ENCODE peak calls at places on chromosomes 4 and X, in seven cellular contexts. One of them, this sample, is unnamed. For H3K9me3 and H3K4me1, the result is how much of the 10 kb centered on the place peaks cover.

GRCh38 chr4:8694651-8695151 is 102.1 kb downstream of the CPZ start:
- DNase-seq in OCI-LY7: no peak
- DNase-seq in neuronal stem cell: no peak
- DNase-seq in testis: no peak
- DNase-seq in endodermal cell: peak
- DNase-seq in adrenal gland: peak
- DNase-seq in lower lobe of right lung: no peak
- DNase-seq in this sample: no peak

GRCh38 chr4:89954906-89955305 is 60.3 kb downstream of the MMRN1 start:
- DNase-seq in neuronal stem cell: no peak
- DNase-seq in testis: no peak
- DNase-seq in OCI-LY7: no peak
- DNase-seq in endodermal cell: no peak
- DNase-seq in adrenal gland: no peak
- DNase-seq in lower lobe of right lung: no peak
- DNase-seq in this sample: no peak

GRCh38 chr4:104967034-104967401 is 179.7 kb upstream of the TET2 start:
- DNase-seq in testis: no peak
- DNase-seq in lower lobe of right lung: no peak
- DNase-seq in endodermal cell: no peak
- DNase-seq in neuronal stem cell: no peak
- DNase-seq in OCI-LY7: no peak
- DNase-seq in adrenal gland: no peak
- DNase-seq in this sample: no peak

GRCh38 chr4:111027526-111027925 is 404.6 kb upstream of the PITX2 start:
- DNase-seq in lower lobe of right lung: no peak
- DNase-seq in testis: no peak
- DNase-seq in adrenal gland: no peak
- DNase-seq in endodermal cell: no peak
- DNase-seq in neuronal stem cell: no peak
- DNase-seq in OCI-LY7: no peak
- DNase-seq in this sample: no peak

GRCh38 chr4:69858683-69859082 is 1.3 kb downstream of the SULT1E1 start:
- DNase-seq in endodermal cell: no peak
- DNase-seq in OCI-LY7: no peak
- DNase-seq in neuronal stem cell: no peak
- DNase-seq in testis: no peak
- DNase-seq in lower lobe of right lung: no peak
- DNase-seq in adrenal gland: no peak
- DNase-seq in this sample: no peak

GRCh38 chr4:33080262-33080661 is 2360.1 kb downstream of the PCDH7 start:
- DNase-seq in adrenal gland: no peak
- DNase-seq in endodermal cell: no peak
- DNase-seq in OCI-LY7: no peak
- DNase-seq in neuronal stem cell: no peak
- DNase-seq in testis: no peak
- DNase-seq in lower lobe of right lung: no peak
- DNase-seq in this sample: no peak

GRCh38 chr4:174398728-174399127 is 115.0 kb downstream of the CEP44 start:
- DNase-seq in neuronal stem cell: no peak
- DNase-seq in endodermal cell: no peak
- DNase-seq in testis: no peak
- DNase-seq in OCI-LY7: no peak
- DNase-seq in lower lobe of right lung: no peak
- DNase-seq in adrenal gland: no peak
- DNase-seq in this sample: no peak

GRCh38 chrX:4175221-4175620 is 461.8 kb upstream of the PRKX start:
- DNase-seq in neuronal stem cell: no peak
- DNase-seq in endodermal cell: no peak
- DNase-seq in testis: no peak
- DNase-seq in OCI-LY7: no peak
- DNase-seq in lower lobe of right lung: no peak
- DNase-seq in adrenal gland: no peak
- DNase-seq in this sample: no peak

GRCh38 chr4:52058275-52058674 is 7.2 kb downstream of the SPATA18 start:
- DNase-seq in OCI-LY7: no peak
- DNase-seq in neuronal stem cell: no peak
- DNase-seq in lower lobe of right lung: no peak
- DNase-seq in endodermal cell: no peak
- DNase-seq in adrenal gland: no peak
- DNase-seq in testis: no peak
- DNase-seq in this sample: no peak

GRCh38 chr4:85929926-85930325 is 429.9 kb downstream of the MAPK10 start:
- DNase-seq in testis: no peak
- DNase-seq in OCI-LY7: no peak
- DNase-seq in neuronal stem cell: peak
- DNase-seq in lower lobe of right lung: peak
- DNase-seq in endodermal cell: peak
- DNase-seq in adrenal gland: no peak
- DNase-seq in this sample: peak

GRCh38 chrX:72258174-72258573 is 18.9 kb downstream of the RPS4X start:
- DNase-seq in lower lobe of right lung: no peak
- DNase-seq in endodermal cell: no peak
- DNase-seq in neuronal stem cell: no peak
- DNase-seq in OCI-LY7: no peak
- DNase-seq in adrenal gland: no peak
- DNase-seq in testis: no peak
- DNase-seq in this sample: no peak

GRCh38 chr4:59553063-59553738 is 1646.9 kb upstream of the ADGRL3 start:
- DNase-seq in testis: no peak
- DNase-seq in adrenal gland: no peak
- DNase-seq in endodermal cell: no peak
- DNase-seq in neuronal stem cell: no peak
- DNase-seq in lower lobe of right lung: no peak
- DNase-seq in OCI-LY7: peak
- DNase-seq in this sample: no peak

GRCh38 chr4:6873792-6874461 is 35.7 kb upstream of the TBC1D14 start:
- DNase-seq in OCI-LY7: peak
- DNase-seq in neuronal stem cell: peak
- DNase-seq in lower lobe of right lung: peak
- DNase-seq in testis: peak
- DNase-seq in endodermal cell: peak
- DNase-seq in adrenal gland: peak
- DNase-seq in this sample: peak

GRCh38 chrX:40095588-40096394 is 2.0 kb downstream of the BCOR start:
- DNase-seq in adrenal gland: peak
- DNase-seq in testis: no peak
- DNase-seq in endodermal cell: peak
- DNase-seq in OCI-LY7: peak
- DNase-seq in lower lobe of right lung: peak
- DNase-seq in neuronal stem cell: no peak
- DNase-seq in this sample: peak

GRCh38 chr4:187606581-187606980 is 389.0 kb upstream of the ZFP42 start:
- DNase-seq in lower lobe of right lung: no peak
- DNase-seq in endodermal cell: peak
- DNase-seq in testis: peak
- DNase-seq in neuronal stem cell: peak
- DNase-seq in adrenal gland: peak
- DNase-seq in OCI-LY7: peak
- DNase-seq in this sample: no peak

GRCh38 chr4:8865681-8866310 is 5.8 kb downstream of the HMX1 start:
- DNase-seq in neuronal stem cell: no peak
- DNase-seq in testis: no peak
- DNase-seq in OCI-LY7: no peak
- DNase-seq in lower lobe of right lung: no peak
- DNase-seq in adrenal gland: no peak
- DNase-seq in endodermal cell: no peak
- DNase-seq in this sample: no peak

GRCh38 chr4:179415016-179415841 is 1973.0 kb upstream of the AGA start:
- DNase-seq in endodermal cell: no peak
- DNase-seq in lower lobe of right lung: no peak
- DNase-seq in adrenal gland: no peak
- DNase-seq in testis: no peak
- DNase-seq in OCI-LY7: no peak
- DNase-seq in neuronal stem cell: no peak
- DNase-seq in this sample: no peak

GRCh38 chrX:45557390-45557789 is 356.7 kb upstream of the DIPK2B start:
- DNase-seq in OCI-LY7: no peak
- DNase-seq in neuronal stem cell: no peak
- DNase-seq in testis: no peak
- DNase-seq in lower lobe of right lung: no peak
- DNase-seq in adrenal gland: no peak
- DNase-seq in endodermal cell: no peak
- DNase-seq in this sample: no peak

GRCh38 chr4:153038493-153039311 is 102.6 kb downstream of the FHDC1 start:
- DNase-seq in lower lobe of right lung: no peak
- DNase-seq in testis: no peak
- DNase-seq in OCI-LY7: no peak
- DNase-seq in neuronal stem cell: no peak
- DNase-seq in adrenal gland: no peak
- DNase-seq in endodermal cell: no peak
- DNase-seq in this sample: no peak

GRCh38 chr4:125368684-125369083 is 53.9 kb downstream of the FAT4 start:
- DNase-seq in adrenal gland: no peak
- DNase-seq in OCI-LY7: no peak
- DNase-seq in testis: no peak
- DNase-seq in endodermal cell: no peak
- DNase-seq in neuronal stem cell: no peak
- DNase-seq in lower lobe of right lung: no peak
- DNase-seq in this sample: no peak

GRCh38 chr4:74628808-74629616 is 165.3 kb downstream of the BTC start:
- DNase-seq in OCI-LY7: no peak
- DNase-seq in endodermal cell: no peak
- DNase-seq in testis: no peak
- DNase-seq in neuronal stem cell: no peak
- DNase-seq in lower lobe of right lung: no peak
- DNase-seq in adrenal gland: no peak
- DNase-seq in this sample: no peak

GRCh38 chr4:159248383-159249178 is 145.7 kb downstream of the RAPGEF2 start:
- DNase-seq in lower lobe of right lung: no peak
- DNase-seq in neuronal stem cell: no peak
- DNase-seq in OCI-LY7: no peak
- DNase-seq in endodermal cell: no peak
- DNase-seq in adrenal gland: no peak
- DNase-seq in testis: no peak
- DNase-seq in this sample: no peak
- H3K4me3 ChIP-seq in lower lobe of right lung: no peak
- H3K4me3 ChIP-seq in neuronal stem cell: no peak
- H3K4me3 ChIP-seq in OCI-LY7: no peak
- H3K4me3 ChIP-seq in endodermal cell: no peak
- H3K4me3 ChIP-seq in adrenal gland: no peak
- H3K4me3 ChIP-seq in testis: no peak
- H3K4me3 ChIP-seq in this sample: no peak

GRCh38 chr4:19187104-19187503 is 1064.6 kb upstream of the SLIT2 start:
- DNase-seq in adrenal gland: no peak
- DNase-seq in testis: no peak
- DNase-seq in neuronal stem cell: no peak
- DNase-seq in OCI-LY7: no peak
- DNase-seq in lower lobe of right lung: no peak
- DNase-seq in endodermal cell: no peak
- DNase-seq in this sample: no peak
- H3K9me3 ChIP-seq in adrenal gland: under half
- H3K9me3 ChIP-seq in testis: under half
- H3K9me3 ChIP-seq in neuronal stem cell: under half
- H3K9me3 ChIP-seq in OCI-LY7: under half
- H3K9me3 ChIP-seq in lower lobe of right lung: under half
- H3K9me3 ChIP-seq in endodermal cell: under half
- H3K9me3 ChIP-seq in this sample: under half

DNA sequence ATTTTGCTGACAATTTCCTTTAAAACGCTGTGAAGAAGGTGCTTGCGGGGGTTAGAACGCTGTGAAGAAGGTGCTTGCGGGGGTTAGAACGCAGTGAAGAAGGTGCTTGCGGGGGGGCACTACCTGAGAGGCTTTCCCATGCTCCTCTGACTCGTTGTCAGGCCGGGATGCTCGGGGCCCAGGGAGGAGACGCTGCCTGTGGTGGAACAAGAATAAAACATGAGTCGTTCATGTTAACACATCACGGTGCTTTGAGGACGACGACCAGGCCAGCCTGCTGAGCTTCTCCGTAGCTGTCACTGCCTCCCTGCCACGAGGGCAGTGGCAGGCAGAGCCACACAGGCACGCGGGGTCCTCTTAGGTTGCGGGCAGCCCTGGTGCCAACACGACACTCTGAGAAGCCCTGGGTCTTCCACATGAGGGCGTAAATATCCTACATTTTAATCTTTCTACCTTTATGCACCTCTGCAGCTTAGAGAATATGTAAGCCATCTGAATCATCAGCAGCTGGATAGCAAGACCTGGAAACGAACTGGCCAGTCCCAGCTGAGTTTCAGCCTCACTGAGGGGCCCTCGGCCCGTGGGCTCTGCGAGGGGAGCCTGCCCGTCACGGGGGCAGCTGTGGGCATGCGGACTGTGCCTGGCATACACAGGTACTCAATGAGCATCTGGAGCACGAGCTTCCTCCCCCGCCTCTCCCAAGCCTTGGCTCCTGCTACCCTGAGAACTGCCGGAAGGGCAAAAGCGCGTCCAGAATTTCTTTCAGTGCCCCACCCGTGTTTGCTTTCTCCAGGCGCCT is 47.0 kb downstream of the FGFRL1 start:
- DNase-seq in adrenal gland: no peak
- DNase-seq in lower lobe of right lung: no peak
- DNase-seq in OCI-LY7: no peak
- DNase-seq in endodermal cell: peak
- DNase-seq in testis: peak
- DNase-seq in neuronal stem cell: no peak
- DNase-seq in this sample: no peak
- H3K4me1 ChIP-seq in adrenal gland: under half
- H3K4me1 ChIP-seq in lower lobe of right lung: under half
- H3K4me1 ChIP-seq in OCI-LY7: under half
- H3K4me1 ChIP-seq in endodermal cell: under half
- H3K4me1 ChIP-seq in testis: under half
- H3K4me1 ChIP-seq in neuronal stem cell: under half
- H3K4me1 ChIP-seq in this sample: under half

GRCh38 chrX:2701600-2701999 is 10.5 kb downstream of the CD99 start:
- DNase-seq in endodermal cell: no peak
- DNase-seq in neuronal stem cell: no peak
- DNase-seq in OCI-LY7: peak
- DNase-seq in testis: no peak
- DNase-seq in lower lobe of right lung: no peak
- DNase-seq in adrenal gland: no peak
- DNase-seq in this sample: no peak

GRCh38 chrX:2700405-2701320 is 9.6 kb downstream of the CD99 start:
- DNase-seq in endodermal cell: no peak
- DNase-seq in testis: no peak
- DNase-seq in OCI-LY7: no peak
- DNase-seq in neuronal stem cell: no peak
- DNase-seq in adrenal gland: no peak
- DNase-seq in lower lobe of right lung: no peak
- DNase-seq in this sample: no peak

GRCh38 chrX:2705036-2705435 is 13.9 kb downstream of the CD99 start:
- DNase-seq in adrenal gland: no peak
- DNase-seq in lower lobe of right lung: no peak
- DNase-seq in testis: peak
- DNase-seq in OCI-LY7: no peak
- DNase-seq in endodermal cell: no peak
- DNase-seq in neuronal stem cell: no peak
- DNase-seq in this sample: no peak

GRCh38 chrX:2705461-2705860 is 14.4 kb downstream of the CD99 start:
- DNase-seq in testis: no peak
- DNase-seq in neuronal stem cell: no peak
- DNase-seq in adrenal gland: no peak
- DNase-seq in endodermal cell: no peak
- DNase-seq in lower lobe of right lung: no peak
- DNase-seq in OCI-LY7: no peak
- DNase-seq in this sample: no peak

DNA sequence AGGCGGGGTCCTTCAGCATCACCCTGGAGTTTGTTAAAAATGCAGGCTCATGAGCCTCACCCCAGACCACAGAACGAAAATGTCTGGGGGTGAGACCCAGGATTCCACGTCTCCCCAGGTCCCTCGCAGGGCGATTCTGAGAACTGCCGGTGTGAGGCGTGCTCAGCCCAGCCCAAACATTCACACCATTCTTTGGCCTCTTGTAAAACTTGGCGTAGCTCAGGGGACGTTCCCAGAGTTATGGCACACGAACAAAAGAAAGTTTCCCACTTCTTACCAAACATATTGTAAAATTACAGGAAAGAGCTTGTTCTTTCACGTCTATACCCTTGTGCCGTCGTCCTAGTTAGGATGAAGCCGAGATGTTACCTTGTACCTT is 12.9 kb downstream of the CD99 start:
- DNase-seq in neuronal stem cell: no peak
- DNase-seq in lower lobe of right lung: no peak
- DNase-seq in endodermal cell: peak
- DNase-seq in OCI-LY7: no peak
- DNase-seq in testis: peak
- DNase-seq in adrenal gland: no peak
- DNase-seq in this sample: no peak
- H3K4me3 ChIP-seq in neuronal stem cell: no peak
- H3K4me3 ChIP-seq in lower lobe of right lung: no peak
- H3K4me3 ChIP-seq in endodermal cell: no peak
- H3K4me3 ChIP-seq in OCI-LY7: no peak
- H3K4me3 ChIP-seq in testis: no peak
- H3K4me3 ChIP-seq in adrenal gland: no peak
- H3K4me3 ChIP-seq in this sample: no peak